ENCODE peak calls at places on chromosomes 6 and 20, in ten cellular contexts. Z, G, D, T, C, E, I, X, U and H are unnamed samples.
A peak's percentile ranks its signal among the peaks of the same experiment; 100 is the strongest.

GRCh38 chr20:17995967-17996819 is 27.4 kb downstream of the MGME1 start:
- DNase-seq in E (peak; percentile 25), U (no peak), Z (peak; percentile 66), G (peak; percentile 61), T (peak; percentile 61), C (peak; percentile 64), I (no peak), X (peak; percentile 55), D (no peak), H (peak; percentile 68)

GRCh38 chr20:61942526-61942925 is 123.2 kb downstream of the TAF4 start:
- DNase-seq in X (no peak), T (no peak), I (no peak), C (no peak), G (no peak), Z (no peak), E (no peak), D (peak; percentile 40), U (no peak), H (no peak)

GRCh38 chr6:15500901-15501805 is 161.7 kb downstream of the DTNBP1 start:
- DNase-seq in X (no peak), C (peak; percentile 32), I (no peak), Z (no peak), G (no peak), E (no peak), U (peak; percentile 4), D (no peak), T (peak; percentile 69), H (no peak)

GRCh38 chr6:119535332-119535731 is 185.8 kb upstream of the MAN1A1 start:
- DNase-seq in E (no peak), D (no peak), C (no peak), G (no peak), X (peak; percentile 62), U (no peak), Z (no peak), T (no peak), I (no peak), H (peak; percentile 35)

GRCh38 chr6:105401247-105402089 is 1.4 kb downstream of the PREP start:
- DNase-seq in G (no peak), Z (no peak), I (no peak), X (no peak), U (no peak), T (no peak), E (no peak), C (peak; percentile 20), D (no peak), H (no peak)

GRCh38 chr20:56414842-56415765 is 3.0 kb downstream of the CASS4 start:
- DNase-seq in Z (no peak), G (no peak), C (no peak), I (no peak), E (no peak), X (peak; percentile 91), T (no peak), D (no peak), U (no peak), H (no peak)

GRCh38 chr6:2948228-2949025 is 22.9 kb downstream of the SERPINB6 start:
- DNase-seq in D (no peak), Z (no peak), C (no peak), X (no peak), E (no peak), G (no peak), T (peak; percentile 12), I (no peak), U (no peak), H (no peak)

GRCh38 chr6:3698021-3698420 is 53.5 kb downstream of the PXDC1 start:
- DNase-seq in X (no peak), C (no peak), Z (no peak), G (no peak), I (no peak), E (no peak), T (no peak), D (no peak), U (no peak), H (no peak)

GRCh38 chr6:17268114-17268513 is 13.0 kb upstream of the RBM24 start:
- DNase-seq in X (no peak), E (no peak), U (no peak), D (no peak), C (no peak), G (no peak), T (no peak), I (no peak), Z (no peak), H (no peak)

GRCh38 chr6:105550961-105551625 is 148.2 kb upstream of the PREP start:
- DNase-seq in C (no peak), I (no peak), G (no peak), T (no peak), D (no peak), E (no peak), U (no peak), X (no peak), Z (no peak), H (no peak)

GRCh38 chr6:31125586-31126363 is 5.5 kb upstream of the CDSN start:
- DNase-seq in I (no peak), D (no peak), U (no peak), E (no peak), X (no peak), Z (peak; percentile 31), T (no peak), G (no peak), C (peak; percentile 23), H (no peak)

GRCh38 chr6:64732888-64733287 is 974.1 kb downstream of the EYS start:
- DNase-seq in C (no peak), E (no peak), Z (no peak), T (no peak), X (no peak), G (no peak), D (no peak), I (no peak), U (no peak), H (no peak)

GRCh38 chr6:147029923-147030322 is 174.3 kb upstream of the STXBP5 start:
- DNase-seq in T (no peak), X (no peak), E (no peak), D (no peak), C (no peak), I (no peak), Z (no peak), U (no peak), G (no peak), H (no peak)

GRCh38 chr6:137492771-137493217 is 1.4 kb downstream of the OLIG3 start:
- DNase-seq in U (no peak), D (no peak), Z (no peak), I (no peak), G (no peak), X (no peak), T (no peak), C (no peak), E (no peak), H (no peak)

GRCh38 chr6:137495652-137496391 is 1.6 kb upstream of the OLIG3 start:
- DNase-seq in Z (no peak), C (no peak), I (no peak), T (no peak), X (no peak), E (no peak), U (no peak), G (no peak), D (no peak), H (no peak)

GRCh38 chr6:137494967-137495595 is 887 bp upstream of the OLIG3 start:
- DNase-seq in T (no peak), U (no peak), D (no peak), I (no peak), E (no peak), G (no peak), Z (no peak), X (no peak), C (no peak), H (no peak)

GRCh38 chr6:137493218-137494038 is 766 bp downstream of the OLIG3 start:
- DNase-seq in X (no peak), I (no peak), G (peak; percentile 30), E (no peak), Z (no peak), C (no peak), T (no peak), D (peak; percentile 50), U (no peak), H (no peak)

GRCh38 chr6:137494281-137494966 is at the start of gene OLIG3:
- DNase-seq in Z (no peak), I (no peak), E (no peak), D (no peak), X (no peak), G (no peak), T (no peak), C (no peak), U (no peak), H (no peak)
- TF ChIP-seq POLR2A in Z (no peak), I (no peak), E (no peak), D (no peak), X (no peak), G (no peak), T (no peak), C (no peak), U (no peak), H (no peak)

DNA sequence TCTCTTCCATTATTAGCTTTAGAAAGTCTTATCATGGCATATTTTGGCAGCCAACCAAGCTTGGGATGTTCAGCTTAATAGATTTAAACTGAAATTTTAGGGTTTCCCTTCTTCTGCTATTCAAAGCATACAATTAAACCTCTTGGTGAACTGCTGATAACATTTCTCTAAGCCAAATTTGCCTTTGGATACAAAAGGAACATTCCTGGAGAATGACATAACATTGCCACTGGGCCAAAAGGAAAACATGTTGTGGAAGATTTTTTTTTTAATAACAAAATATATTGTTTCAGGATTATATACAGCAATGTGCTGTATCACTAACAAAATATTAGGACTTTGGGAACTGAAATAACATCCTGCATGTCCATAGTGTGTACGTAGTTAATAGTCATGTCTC is 215.1 kb upstream of the TBX18 start:
- DNase-seq in G (no peak), I (no peak), Z (no peak), U (no peak), T (no peak), E (no peak), X (no peak), D (no peak), C (no peak), H (no peak)
- TF ChIP-seq POLR2A in G (no peak), I (no peak), Z (no peak), U (no peak), T (no peak), E (no peak), X (no peak), D (no peak), C (no peak), H (no peak)

DNA sequence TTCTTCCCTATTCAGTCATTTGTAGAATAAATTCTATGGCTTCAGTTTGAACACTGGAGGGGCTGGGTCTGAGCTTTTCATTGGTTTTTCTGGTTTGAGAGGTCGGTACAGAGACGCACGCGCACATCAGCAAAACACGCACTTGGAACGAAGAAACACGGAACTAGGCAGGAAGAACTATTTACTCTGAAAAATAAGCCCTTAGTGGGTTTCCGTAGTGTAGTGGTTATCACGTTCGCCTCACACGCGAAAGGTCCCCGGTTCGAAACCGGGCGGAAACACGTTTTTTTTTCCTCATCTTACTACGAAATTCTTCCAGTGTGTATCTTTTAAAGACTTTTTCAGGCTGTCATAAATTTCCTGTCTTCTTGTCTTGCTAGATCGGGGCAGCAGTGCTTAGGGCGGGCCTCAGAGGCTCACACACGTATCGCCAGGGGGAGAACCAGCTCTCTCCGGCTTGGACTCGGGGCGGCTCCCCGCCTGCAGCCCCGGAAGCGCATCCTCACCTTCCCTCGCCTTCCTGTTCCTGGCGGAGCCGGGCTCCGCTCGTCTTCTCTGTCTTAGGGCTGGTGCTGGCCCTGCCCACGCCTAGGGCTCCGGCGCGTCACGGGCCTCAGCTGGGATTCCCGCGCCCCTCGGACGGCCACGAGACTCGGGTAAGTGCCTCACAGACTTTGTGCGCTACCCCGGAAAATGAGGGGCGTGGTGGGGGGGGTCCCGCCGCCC is at the start of gene HMGN4:
- DNase-seq in E (peak; percentile 84), Z (no peak), I (no peak), G (peak; percentile 88), T (peak; percentile 88), C (peak; percentile 92), U (peak; percentile 85), X (peak; percentile 95), D (peak; percentile 82), H (peak; percentile 91)
- TF ChIP-seq POLR2A in E (peak; percentile 66), Z (peak; percentile 64), I (peak; percentile 46), G (no peak), T (no peak), C (peak; percentile 58), U (peak; percentile 74), X (peak; percentile 88), D (peak; percentile 56), H (peak; percentile 68)

GRCh38 chr6:33248932-33249731 is 22.5 kb downstream of the VPS52 start:
- DNase-seq in C (peak; percentile 100), X (peak; percentile 100), E (peak; percentile 97), T (peak; percentile 99), U (peak; percentile 99), G (peak; percentile 99), D (peak; percentile 99), I (peak; percentile 88), Z (peak; percentile 70), H (peak; percentile 99)
- TF ChIP-seq POLR2A in C (peak; percentile 74), X (peak; percentile 96), E (peak; percentile 68), T (no peak), U (peak; percentile 87), G (peak; percentile 57), D (peak; percentile 85), I (peak; percentile 85), Z (peak; percentile 79), H (peak; percentile 86)